ENCODE peak calls at places on chromosomes 5 and 9, in ten cellular contexts. Z is AG08395; I is ACHN; V is aorta; Y is NCI-H1105 treated with DMSO at 0.1 percent for 48 hours; G is AML-193; L is mucosa of gallbladder; R is activated CD4-positive, alpha-beta T cell treated with anti-CD3 and anti-CD28 coated beads, Interleukin-2, amount 10 ng/mL, durations not matched to agents 24 days and 14 days; P is HT-29; K is T-helper 1 cell. S is an unnamed sample.

GRCh38 chr9:71001780-71002386 is 119.5 kb downstream of the TRPM3 start:
- DNase-seq in Z (no peak), I (peak), V (no peak), Y (peak), G (no peak), L (peak), R (peak), P (peak), K (no peak), S (peak)

GRCh38 chr5:57887851-57888621 is 405.4 kb upstream of the ACTBL2 start:
- DNase-seq in Z (peak), I (peak), V (peak), Y (peak), G (no peak), L (peak), R (no peak), P (peak), K (no peak), S (peak)

GRCh38 chr9:5364294-5364990 is 24.8 kb upstream of the RLN1 start:
- DNase-seq in Z (no peak), I (no peak), V (no peak), Y (no peak), G (no peak), L (no peak), R (no peak), P (no peak), K (no peak), S (peak)

GRCh38 chr5:43065384-43066230 is 25.5 kb upstream of the ANXA2R start:
- DNase-seq in Z (no peak), I (peak), V (peak), Y (peak), G (peak), L (peak), R (peak), P (peak), K (peak), S (peak)

GRCh38 chr9:98022447-98022846 is 34.1 kb upstream of the NANS start:
- DNase-seq in Z (peak), I (no peak), V (peak), Y (no peak), G (no peak), L (no peak), R (no peak), P (no peak), K (no peak), S (no peak)

GRCh38 chr5:177085985-177086917 is at the start of gene FGFR4:
- DNase-seq in Z (peak), I (peak), V (no peak), Y (peak), G (peak), L (peak), R (peak), P (peak), K (peak), S (peak)

GRCh38 chr9:109520475-109521132 is 22.5 kb upstream of the PTPN3 start:
- DNase-seq in Z (peak), I (peak), V (peak), Y (peak), G (peak), L (peak), R (peak), P (peak), K (peak), S (peak)

GRCh38 chr9:84819446-84819845 is 149.9 kb downstream of the NTRK2 start:
- DNase-seq in Z (no peak), I (no peak), V (no peak), Y (no peak), G (no peak), L (no peak), R (no peak), P (no peak), K (no peak), S (no peak)

GRCh38 chr5:88556415-88556814 is 287.8 kb upstream of the TMEM161B start:
- DNase-seq in Z (no peak), I (no peak), V (no peak), Y (no peak), G (no peak), L (no peak), R (no peak), P (no peak), K (no peak), S (no peak)

GRCh38 chr5:139852696-139853095 is 57.1 kb downstream of the PSD2 start:
- DNase-seq in Z (no peak), I (no peak), V (no peak), Y (no peak), G (no peak), L (no peak), R (no peak), P (no peak), K (no peak), S (no peak)

GRCh38 chr5:91319667-91320066 is 63.5 kb downstream of the ARRDC3 start:
- DNase-seq in Z (no peak), I (no peak), V (no peak), Y (no peak), G (no peak), L (no peak), R (no peak), P (no peak), K (no peak), S (no peak)

GRCh38 chr9:87599901-87600610 is 102.4 kb downstream of the DAPK1 start:
- DNase-seq in Z (peak), I (peak), V (no peak), Y (no peak), G (no peak), L (no peak), R (no peak), P (peak), K (no peak), S (no peak)

GRCh38 chr5:78586251-78586650 is 62.3 kb downstream of the LHFPL2 start:
- DNase-seq in Z (peak), I (peak), V (peak), Y (no peak), G (peak), L (no peak), R (no peak), P (no peak), K (no peak), S (peak)

GRCh38 chr9:105346273-105346672 is 101.6 kb upstream of the FSD1L start:
- DNase-seq in Z (no peak), I (no peak), V (no peak), Y (peak), G (no peak), L (peak), R (no peak), P (no peak), K (no peak), S (peak)

GRCh38 chr9:78676623-78677022 is 379.7 kb downstream of the PSAT1 start:
- DNase-seq in Z (peak), I (peak), V (no peak), Y (no peak), G (no peak), L (no peak), R (no peak), P (no peak), K (no peak), S (no peak)

GRCh38 chr5:75034137-75034739 is 18.1 kb downstream of the GCNT4 start:
- DNase-seq in Z (no peak), I (no peak), V (no peak), Y (no peak), G (no peak), L (no peak), R (peak), P (peak), K (peak), S (no peak)

GRCh38 chr9:137756045-137756744 is 121.4 kb upstream of the CACNA1B start:
- DNase-seq in Z (no peak), I (no peak), V (no peak), Y (no peak), G (no peak), L (no peak), R (no peak), P (no peak), K (no peak), S (no peak)

GRCh38 chr5:131769337-131769736 is 27.5 kb downstream of the FNIP1 start:
- DNase-seq in Z (no peak), I (no peak), V (no peak), Y (no peak), G (no peak), L (no peak), R (no peak), P (no peak), K (no peak), S (peak)

GRCh38 chr5:18375637-18376036 is 741.4 kb downstream of the TAF11L14 start:
- DNase-seq in Z (no peak), I (no peak), V (no peak), Y (no peak), G (no peak), L (no peak), R (no peak), P (no peak), K (no peak), S (no peak)

GRCh38 chr9:134452728-134453127 is 126.5 kb downstream of the RXRA start:
- DNase-seq in Z (no peak), I (no peak), V (no peak), Y (no peak), G (no peak), L (no peak), R (no peak), P (no peak), K (no peak), S (no peak)

GRCh38 chr5:45639038-45639437 is 57.1 kb downstream of the HCN1 start:
- DNase-seq in Z (no peak), I (peak), V (no peak), Y (peak), G (no peak), L (no peak), R (no peak), P (peak), K (no peak), S (peak)

GRCh38 chr5:100668511-100668910 is 133.3 kb downstream of the FAM174A start:
- DNase-seq in Z (no peak), I (peak), V (no peak), Y (no peak), G (no peak), L (no peak), R (no peak), P (no peak), K (no peak), S (no peak)

GRCh38 chr9:103537426-103537825 is 542.3 kb downstream of the CYLC2 start:
- DNase-seq in Z (no peak), I (no peak), V (no peak), Y (no peak), G (no peak), L (no peak), R (no peak), P (no peak), K (no peak), S (no peak)

GRCh38 chr9:91515074-91515687 is 91.5 kb upstream of the NFIL3 start:
- DNase-seq in Z (peak), I (peak), V (peak), Y (no peak), G (no peak), L (no peak), R (no peak), P (no peak), K (no peak), S (peak)

GRCh38 chr5:61744690-61745619 is 412.9 kb downstream of the ZSWIM6 start:
- DNase-seq in Z (no peak), I (peak), V (no peak), Y (no peak), G (no peak), L (no peak), R (no peak), P (peak), K (no peak), S (peak)

GRCh38 chr5:60487466-60487865 is 212.5 kb downstream of the DEPDC1B start:
- DNase-seq in Z (no peak), I (no peak), V (no peak), Y (peak), G (no peak), L (no peak), R (no peak), P (no peak), K (no peak), S (no peak)

GRCh38 chr9:95907794-95908193 is 32.3 kb downstream of the ERCC6L2 start:
- DNase-seq in Z (no peak), I (peak), V (no peak), Y (no peak), G (peak), L (no peak), R (no peak), P (no peak), K (no peak), S (peak)

GRCh38 chr9:137383453-137384115 is 39.4 kb downstream of the EXD3 start:
- DNase-seq in Z (no peak), I (no peak), V (peak), Y (no peak), G (no peak), L (no peak), R (no peak), P (no peak), K (no peak), S (no peak)

GRCh38 chr9:74642376-74642775 is 145.2 kb downstream of the RORB start:
- DNase-seq in Z (no peak), I (no peak), V (no peak), Y (no peak), G (no peak), L (no peak), R (no peak), P (no peak), K (no peak), S (no peak)

GRCh38 chr9:99253772-99254431 is 31.8 kb downstream of the SEC61B start:
- DNase-seq in Z (no peak), I (peak), V (no peak), Y (no peak), G (no peak), L (no peak), R (peak), P (no peak), K (peak), S (no peak)

GRCh38 chr5:168186289-168187074 is 105.0 kb upstream of the WWC1 start:
- DNase-seq in Z (no peak), I (no peak), V (no peak), Y (no peak), G (no peak), L (no peak), R (no peak), P (no peak), K (no peak), S (no peak)